ENCODE peak calls at places on chromosomes 11 and 22, in nine cellular contexts. One of them, this sample, is unnamed.

GRCh38 chr11:133579165-133580031 is 47.1 kb upstream of the OPCML start:
- DNase-seq in pancreas: peak; percentile 63
- DNase-seq in RWPE2: no peak
- DNase-seq in tibial artery: no peak
- DNase-seq in adrenal gland: no peak
- DNase-seq in GM13977: no peak
- DNase-seq in cardiac fibroblast: no peak
- DNase-seq in endothelial cell: no peak
- DNase-seq in AG09319: no peak
- DNase-seq in this sample: peak; percentile 31

GRCh38 chr11:36540998-36541397 is 26.8 kb upstream of the RAG1 start:
- DNase-seq in pancreas: no peak
- DNase-seq in RWPE2: no peak
- DNase-seq in tibial artery: no peak
- DNase-seq in adrenal gland: peak; percentile 74
- DNase-seq in GM13977: peak; percentile 66
- DNase-seq in cardiac fibroblast: peak; percentile 82
- DNase-seq in endothelial cell: peak; percentile 66
- DNase-seq in AG09319: no peak
- DNase-seq in this sample: peak; percentile 34

GRCh38 chr11:47980907-47981621 is 705 bp downstream of the PTPRJ start:
- DNase-seq in pancreas: peak; percentile 87
- DNase-seq in RWPE2: no peak
- DNase-seq in tibial artery: no peak
- DNase-seq in adrenal gland: peak; percentile 36
- DNase-seq in GM13977: peak; percentile 75
- DNase-seq in cardiac fibroblast: peak; percentile 40
- DNase-seq in endothelial cell: peak; percentile 60
- DNase-seq in AG09319: no peak
- DNase-seq in this sample: peak; percentile 73

GRCh38 chr22:29309332-29310064 is 3.0 kb downstream of the GAS2L1 start:
- DNase-seq in pancreas: peak; percentile 83
- DNase-seq in RWPE2: peak; percentile 57
- DNase-seq in tibial artery: peak; percentile 81
- DNase-seq in adrenal gland: peak; percentile 90
- DNase-seq in GM13977: peak; percentile 44
- DNase-seq in cardiac fibroblast: no peak
- DNase-seq in endothelial cell: no peak
- DNase-seq in AG09319: no peak
- DNase-seq in this sample: no peak

GRCh38 chr22:32502346-32502745 is 27.7 kb downstream of the FBXO7 start:
- DNase-seq in pancreas: no peak
- DNase-seq in RWPE2: no peak
- DNase-seq in tibial artery: no peak
- DNase-seq in adrenal gland: no peak
- DNase-seq in GM13977: no peak
- DNase-seq in cardiac fibroblast: no peak
- DNase-seq in endothelial cell: no peak
- DNase-seq in AG09319: no peak
- DNase-seq in this sample: no peak

GRCh38 chr11:78199653-78200015 is 10.9 kb downstream of the USP35 start:
- DNase-seq in pancreas: no peak
- DNase-seq in RWPE2: no peak
- DNase-seq in tibial artery: no peak
- DNase-seq in adrenal gland: no peak
- DNase-seq in GM13977: no peak
- DNase-seq in cardiac fibroblast: no peak
- DNase-seq in endothelial cell: no peak
- DNase-seq in AG09319: no peak
- DNase-seq in this sample: no peak

GRCh38 chr11:8713760-8714159 is 31.2 kb downstream of the RPL27A start:
- DNase-seq in pancreas: peak; percentile 20
- DNase-seq in RWPE2: no peak
- DNase-seq in tibial artery: no peak
- DNase-seq in adrenal gland: no peak
- DNase-seq in GM13977: no peak
- DNase-seq in cardiac fibroblast: no peak
- DNase-seq in endothelial cell: no peak
- DNase-seq in AG09319: no peak
- DNase-seq in this sample: no peak

GRCh38 chr11:36373040-36374010 is 77.2 kb downstream of the PRR5L start:
- DNase-seq in pancreas: no peak
- DNase-seq in RWPE2: no peak
- DNase-seq in tibial artery: no peak
- DNase-seq in adrenal gland: no peak
- DNase-seq in GM13977: no peak
- DNase-seq in cardiac fibroblast: no peak
- DNase-seq in endothelial cell: no peak
- DNase-seq in AG09319: no peak
- DNase-seq in this sample: no peak

GRCh38 chr11:94650756-94651155 is 83.6 kb downstream of the PIWIL4 start:
- DNase-seq in pancreas: no peak
- DNase-seq in RWPE2: no peak
- DNase-seq in tibial artery: peak; percentile 73
- DNase-seq in adrenal gland: peak; percentile 54
- DNase-seq in GM13977: no peak
- DNase-seq in cardiac fibroblast: peak; percentile 73
- DNase-seq in endothelial cell: no peak
- DNase-seq in AG09319: peak; percentile 80
- DNase-seq in this sample: no peak

GRCh38 chr11:64306876-64307622 is 1.7 kb downstream of the ESRRA start:
- DNase-seq in pancreas: peak; percentile 85
- DNase-seq in RWPE2: peak; percentile 66
- DNase-seq in tibial artery: peak; percentile 81
- DNase-seq in adrenal gland: peak; percentile 80
- DNase-seq in GM13977: no peak
- DNase-seq in cardiac fibroblast: no peak
- DNase-seq in endothelial cell: no peak
- DNase-seq in AG09319: no peak
- DNase-seq in this sample: no peak

GRCh38 chr11:94519478-94520084 is 7.3 kb downstream of the C11orf97 start:
- DNase-seq in pancreas: no peak
- DNase-seq in RWPE2: no peak
- DNase-seq in tibial artery: no peak
- DNase-seq in adrenal gland: no peak
- DNase-seq in GM13977: peak; percentile 46
- DNase-seq in cardiac fibroblast: peak; percentile 62
- DNase-seq in endothelial cell: no peak
- DNase-seq in AG09319: no peak
- DNase-seq in this sample: no peak

GRCh38 chr11:74278721-74279148 is 32.7 kb downstream of the P4HA3 start:
- DNase-seq in pancreas: no peak
- DNase-seq in RWPE2: no peak
- DNase-seq in tibial artery: peak; percentile 84
- DNase-seq in adrenal gland: peak; percentile 61
- DNase-seq in GM13977: no peak
- DNase-seq in cardiac fibroblast: peak; percentile 100
- DNase-seq in endothelial cell: no peak
- DNase-seq in AG09319: peak; percentile 80
- DNase-seq in this sample: no peak

GRCh38 chr11:23991140-23991539 is 505.7 kb upstream of the LUZP2 start:
- DNase-seq in pancreas: no peak
- DNase-seq in RWPE2: no peak
- DNase-seq in tibial artery: no peak
- DNase-seq in adrenal gland: no peak
- DNase-seq in GM13977: no peak
- DNase-seq in cardiac fibroblast: peak; percentile 56
- DNase-seq in endothelial cell: no peak
- DNase-seq in AG09319: peak; percentile 20
- DNase-seq in this sample: no peak

DNA sequence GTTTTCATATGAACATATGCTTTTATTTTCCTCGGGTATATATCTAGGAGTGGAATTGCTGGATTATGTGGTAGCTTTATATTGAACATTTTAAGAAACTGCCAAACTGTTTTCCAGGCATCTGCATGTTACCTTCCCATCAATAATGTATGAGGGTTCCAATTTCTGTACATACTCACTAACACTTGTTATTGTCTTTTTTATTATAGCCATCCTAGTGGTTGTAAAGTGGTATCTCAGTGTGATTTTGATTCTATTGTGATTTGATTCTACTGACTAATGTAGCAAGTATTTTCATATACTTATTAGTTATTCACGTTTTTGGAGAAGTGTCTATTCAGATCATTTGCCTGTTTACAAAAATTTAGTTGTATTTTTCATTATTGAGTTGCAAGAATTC is 2.0 kb downstream of the ANO5 start:
- DNase-seq in pancreas: no peak
- DNase-seq in RWPE2: no peak
- DNase-seq in tibial artery: no peak
- DNase-seq in adrenal gland: no peak
- DNase-seq in GM13977: no peak
- DNase-seq in cardiac fibroblast: no peak
- DNase-seq in endothelial cell: no peak
- DNase-seq in AG09319: no peak
- DNase-seq in this sample: no peak
- TF ChIP-seq CTCF in pancreas: no peak
- TF ChIP-seq CTCF in RWPE2: no peak
- TF ChIP-seq CTCF in tibial artery: no peak
- TF ChIP-seq CTCF in adrenal gland: no peak
- TF ChIP-seq CTCF in GM13977: no peak
- TF ChIP-seq CTCF in cardiac fibroblast: no peak
- TF ChIP-seq CTCF in endothelial cell: peak; percentile 34
- TF ChIP-seq CTCF in AG09319: no peak
- TF ChIP-seq CTCF in this sample: peak; percentile 51

DNA sequence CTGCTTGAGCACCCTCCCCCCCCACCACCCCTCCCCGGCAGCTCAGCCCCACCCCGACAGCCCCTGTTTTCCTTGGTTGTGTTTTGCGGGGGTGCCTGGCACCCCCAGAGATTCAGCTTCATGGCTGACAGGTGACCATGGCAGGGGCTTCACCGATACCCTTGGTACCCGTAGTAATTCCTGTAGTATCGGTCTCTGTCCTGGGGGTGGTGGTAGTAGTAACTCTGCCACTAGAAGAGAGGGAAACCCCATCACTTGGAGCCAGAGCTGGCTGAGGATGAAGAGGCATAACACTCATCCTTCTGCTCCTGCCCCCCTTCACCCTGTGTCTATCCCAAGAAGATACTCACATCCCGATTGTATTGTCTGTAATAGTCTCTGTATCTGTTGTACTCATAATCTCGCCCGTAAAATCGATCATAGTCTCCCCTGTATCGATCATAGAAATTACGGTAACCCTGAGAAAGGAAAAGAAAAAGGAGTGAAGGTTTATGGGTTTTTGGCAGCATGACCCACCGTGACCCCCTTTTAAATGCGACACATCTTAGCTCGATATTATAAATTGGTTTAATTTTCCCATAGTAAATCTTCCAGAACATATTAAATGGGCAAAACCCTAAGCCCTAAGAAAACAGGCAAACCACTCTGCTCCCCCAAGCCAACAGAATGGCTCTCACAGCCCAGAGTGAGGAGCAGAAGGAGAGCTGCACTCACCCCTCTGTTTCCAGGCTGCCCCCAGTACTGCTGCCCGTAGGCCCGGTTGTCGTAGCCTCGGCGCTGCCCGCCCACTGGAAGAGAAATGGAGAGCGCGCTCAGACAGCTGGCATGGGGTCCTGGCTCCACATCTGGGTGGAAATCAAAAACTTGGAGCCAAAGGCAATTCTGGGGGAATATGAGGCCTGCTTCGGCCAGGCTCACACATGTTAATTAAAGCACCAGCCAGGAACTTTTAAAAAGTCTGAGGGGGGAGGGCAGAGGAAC is 8.0 kb downstream of the GNG3 start:
- DNase-seq in pancreas: no peak
- DNase-seq in RWPE2: no peak
- DNase-seq in tibial artery: peak; percentile 60
- DNase-seq in adrenal gland: no peak
- DNase-seq in GM13977: no peak
- DNase-seq in cardiac fibroblast: no peak
- DNase-seq in endothelial cell: no peak
- DNase-seq in AG09319: no peak
- DNase-seq in this sample: no peak
- TF ChIP-seq CTCF in pancreas: no peak
- TF ChIP-seq CTCF in RWPE2: no peak
- TF ChIP-seq CTCF in tibial artery: no peak
- TF ChIP-seq CTCF in adrenal gland: no peak
- TF ChIP-seq CTCF in GM13977: no peak
- TF ChIP-seq CTCF in cardiac fibroblast: no peak
- TF ChIP-seq CTCF in endothelial cell: no peak
- TF ChIP-seq CTCF in AG09319: no peak
- TF ChIP-seq CTCF in this sample: no peak

GRCh38 chr11:119056397-119056999 is 507 bp downstream of the HYOU1 start:
- DNase-seq in pancreas: peak; percentile 87
- DNase-seq in RWPE2: no peak
- DNase-seq in tibial artery: no peak
- DNase-seq in adrenal gland: no peak
- DNase-seq in GM13977: peak; percentile 55
- DNase-seq in cardiac fibroblast: peak; percentile 7
- DNase-seq in endothelial cell: peak; percentile 44
- DNase-seq in AG09319: no peak
- DNase-seq in this sample: peak; percentile 39
- TF ChIP-seq CTCF in pancreas: no peak
- TF ChIP-seq CTCF in RWPE2: no peak
- TF ChIP-seq CTCF in tibial artery: no peak
- TF ChIP-seq CTCF in adrenal gland: no peak
- TF ChIP-seq CTCF in GM13977: no peak
- TF ChIP-seq CTCF in cardiac fibroblast: no peak
- TF ChIP-seq CTCF in endothelial cell: no peak
- TF ChIP-seq CTCF in AG09319: no peak
- TF ChIP-seq CTCF in this sample: no peak

GRCh38 chr11:69588270-69588669 is 52.7 kb upstream of the CCND1 start:
- DNase-seq in pancreas: no peak
- DNase-seq in RWPE2: no peak
- DNase-seq in tibial artery: no peak
- DNase-seq in adrenal gland: no peak
- DNase-seq in GM13977: no peak
- DNase-seq in cardiac fibroblast: peak; percentile 93
- DNase-seq in endothelial cell: no peak
- DNase-seq in AG09319: no peak
- DNase-seq in this sample: no peak
- TF ChIP-seq CTCF in pancreas: no peak
- TF ChIP-seq CTCF in RWPE2: peak; percentile 43
- TF ChIP-seq CTCF in tibial artery: no peak
- TF ChIP-seq CTCF in adrenal gland: no peak
- TF ChIP-seq CTCF in GM13977: no peak
- TF ChIP-seq CTCF in cardiac fibroblast: peak; percentile 71
- TF ChIP-seq CTCF in endothelial cell: no peak
- TF ChIP-seq CTCF in AG09319: peak; percentile 9
- TF ChIP-seq CTCF in this sample: no peak